ENCODE peak calls at places on chromosomes 3 and 15, in nine cellular contexts. One of them, this sample, is unnamed.
A peak's percentile ranks its signal among the peaks of the same experiment; 100 is the strongest.

GRCh38 chr3:194095464-194095863 is 40.5 kb upstream of the HES1 start:
- DNase-seq in hypothalamus: no peak
- DNase-seq in HT-29: peak; percentile 55
- DNase-seq in activated naive CD4-positive, alpha-beta T cell: no peak
- DNase-seq in AG08396: no peak
- DNase-seq in nucleus accumbens: no peak
- DNase-seq in GM12865: no peak
- DNase-seq in AG09309: no peak
- DNase-seq in cardiac muscle cell: no peak
- DNase-seq in this sample: no peak

GRCh38 chr15:26628879-26629529 is 143.9 kb downstream of the GABRB3 start:
- DNase-seq in activated naive CD4-positive, alpha-beta T cell: no peak
- DNase-seq in HT-29: no peak
- DNase-seq in hypothalamus: no peak
- DNase-seq in GM12865: no peak
- DNase-seq in cardiac muscle cell: peak; percentile 22
- DNase-seq in nucleus accumbens: peak; percentile 20
- DNase-seq in AG08396: peak; percentile 30
- DNase-seq in AG09309: no peak
- DNase-seq in this sample: peak; percentile 94

GRCh38 chr15:33729648-33730047 is 238.6 kb upstream of the CHRM5 start:
- DNase-seq in cardiac muscle cell: peak; percentile 9
- DNase-seq in AG09309: no peak
- DNase-seq in AG08396: no peak
- DNase-seq in nucleus accumbens: no peak
- DNase-seq in activated naive CD4-positive, alpha-beta T cell: no peak
- DNase-seq in GM12865: no peak
- DNase-seq in hypothalamus: no peak
- DNase-seq in HT-29: peak; percentile 35
- DNase-seq in this sample: peak; percentile 25

GRCh38 chr3:120615863-120616599 is 19.9 kb downstream of the NDUFB4 start:
- DNase-seq in activated naive CD4-positive, alpha-beta T cell: no peak
- DNase-seq in nucleus accumbens: no peak
- DNase-seq in cardiac muscle cell: peak; percentile 86
- DNase-seq in HT-29: no peak
- DNase-seq in AG08396: no peak
- DNase-seq in hypothalamus: peak; percentile 16
- DNase-seq in AG09309: no peak
- DNase-seq in GM12865: no peak
- DNase-seq in this sample: no peak

GRCh38 chr15:25508369-25509002 is 69.7 kb upstream of the UBE3A start:
- DNase-seq in AG08396: peak; percentile 51
- DNase-seq in hypothalamus: no peak
- DNase-seq in HT-29: peak; percentile 53
- DNase-seq in cardiac muscle cell: peak; percentile 56
- DNase-seq in activated naive CD4-positive, alpha-beta T cell: no peak
- DNase-seq in nucleus accumbens: no peak
- DNase-seq in AG09309: no peak
- DNase-seq in GM12865: peak; percentile 12
- DNase-seq in this sample: no peak

GRCh38 chr15:51752918-51753317 is 1.5 kb downstream of the TMOD2 start:
- DNase-seq in hypothalamus: no peak
- DNase-seq in AG09309: no peak
- DNase-seq in activated naive CD4-positive, alpha-beta T cell: no peak
- DNase-seq in GM12865: no peak
- DNase-seq in cardiac muscle cell: no peak
- DNase-seq in AG08396: no peak
- DNase-seq in nucleus accumbens: no peak
- DNase-seq in HT-29: no peak
- DNase-seq in this sample: no peak

GRCh38 chr15:66008920-66009572 is 139.8 kb downstream of the RAB11A start:
- DNase-seq in activated naive CD4-positive, alpha-beta T cell: no peak
- DNase-seq in cardiac muscle cell: peak; percentile 10
- DNase-seq in AG08396: no peak
- DNase-seq in AG09309: no peak
- DNase-seq in HT-29: peak; percentile 36
- DNase-seq in nucleus accumbens: no peak
- DNase-seq in GM12865: no peak
- DNase-seq in hypothalamus: no peak
- DNase-seq in this sample: no peak

GRCh38 chr3:149314807-149315578 is 18.4 kb downstream of the TM4SF18 start:
- DNase-seq in activated naive CD4-positive, alpha-beta T cell: no peak
- DNase-seq in AG09309: peak; percentile 71
- DNase-seq in GM12865: no peak
- DNase-seq in hypothalamus: no peak
- DNase-seq in HT-29: peak; percentile 47
- DNase-seq in cardiac muscle cell: peak; percentile 86
- DNase-seq in AG08396: peak; percentile 36
- DNase-seq in nucleus accumbens: no peak
- DNase-seq in this sample: no peak

GRCh38 chr3:177144922-177145321 is 52.4 kb downstream of the TBL1XR1 start:
- DNase-seq in AG09309: no peak
- DNase-seq in nucleus accumbens: no peak
- DNase-seq in GM12865: peak; percentile 79
- DNase-seq in HT-29: no peak
- DNase-seq in activated naive CD4-positive, alpha-beta T cell: no peak
- DNase-seq in hypothalamus: no peak
- DNase-seq in AG08396: no peak
- DNase-seq in cardiac muscle cell: no peak
- DNase-seq in this sample: peak; percentile 41

GRCh38 chr3:36227982-36228381 is 152.3 kb upstream of the STAC start:
- DNase-seq in AG09309: no peak
- DNase-seq in hypothalamus: no peak
- DNase-seq in cardiac muscle cell: no peak
- DNase-seq in HT-29: no peak
- DNase-seq in GM12865: no peak
- DNase-seq in nucleus accumbens: no peak
- DNase-seq in activated naive CD4-positive, alpha-beta T cell: no peak
- DNase-seq in AG08396: no peak
- DNase-seq in this sample: no peak

GRCh38 chr15:22778796-22779195 is 7.6 kb upstream of the NIPA1 start:
- DNase-seq in HT-29: no peak
- DNase-seq in GM12865: no peak
- DNase-seq in hypothalamus: no peak
- DNase-seq in AG08396: no peak
- DNase-seq in AG09309: no peak
- DNase-seq in cardiac muscle cell: peak; percentile 81
- DNase-seq in activated naive CD4-positive, alpha-beta T cell: no peak
- DNase-seq in nucleus accumbens: no peak
- DNase-seq in this sample: no peak

GRCh38 chr15:46441294-46442062 is 806.6 kb downstream of the SQOR start:
- DNase-seq in GM12865: no peak
- DNase-seq in activated naive CD4-positive, alpha-beta T cell: no peak
- DNase-seq in AG08396: no peak
- DNase-seq in HT-29: no peak
- DNase-seq in hypothalamus: no peak
- DNase-seq in cardiac muscle cell: no peak
- DNase-seq in nucleus accumbens: no peak
- DNase-seq in AG09309: no peak
- DNase-seq in this sample: no peak

GRCh38 chr3:157956850-157957249 is 149.4 kb downstream of the SHOX2 start:
- DNase-seq in cardiac muscle cell: no peak
- DNase-seq in AG08396: no peak
- DNase-seq in GM12865: no peak
- DNase-seq in AG09309: no peak
- DNase-seq in HT-29: no peak
- DNase-seq in nucleus accumbens: no peak
- DNase-seq in hypothalamus: no peak
- DNase-seq in activated naive CD4-positive, alpha-beta T cell: no peak
- DNase-seq in this sample: no peak

GRCh38 chr3:46672349-46672695 is 21.2 kb downstream of the ALS2CL start:
- DNase-seq in hypothalamus: no peak
- DNase-seq in activated naive CD4-positive, alpha-beta T cell: no peak
- DNase-seq in nucleus accumbens: no peak
- DNase-seq in GM12865: no peak
- DNase-seq in HT-29: no peak
- DNase-seq in AG08396: no peak
- DNase-seq in AG09309: no peak
- DNase-seq in cardiac muscle cell: no peak
- DNase-seq in this sample: no peak

GRCh38 chr3:134373278-134373941 is 837 bp downstream of the AMOTL2 start:
- DNase-seq in cardiac muscle cell: peak; percentile 95
- DNase-seq in HT-29: peak; percentile 82
- DNase-seq in nucleus accumbens: peak; percentile 74
- DNase-seq in hypothalamus: peak; percentile 75
- DNase-seq in AG08396: peak; percentile 87
- DNase-seq in AG09309: peak; percentile 57
- DNase-seq in activated naive CD4-positive, alpha-beta T cell: no peak
- DNase-seq in GM12865: no peak
- DNase-seq in this sample: peak; percentile 7

GRCh38 chr15:77527164-77527778 is 105.4 kb downstream of the LINGO1 start:
- DNase-seq in hypothalamus: no peak
- DNase-seq in AG08396: peak; percentile 80
- DNase-seq in activated naive CD4-positive, alpha-beta T cell: no peak
- DNase-seq in GM12865: no peak
- DNase-seq in AG09309: no peak
- DNase-seq in nucleus accumbens: no peak
- DNase-seq in HT-29: peak; percentile 40
- DNase-seq in cardiac muscle cell: peak; percentile 75
- DNase-seq in this sample: no peak

GRCh38 chr15:74783072-74783807 is 1.4 kb downstream of the CSK start:
- DNase-seq in HT-29: peak; percentile 55
- DNase-seq in AG09309: no peak
- DNase-seq in hypothalamus: no peak
- DNase-seq in AG08396: peak; percentile 52
- DNase-seq in activated naive CD4-positive, alpha-beta T cell: no peak
- DNase-seq in nucleus accumbens: no peak
- DNase-seq in cardiac muscle cell: peak; percentile 47
- DNase-seq in GM12865: peak; percentile 76
- DNase-seq in this sample: no peak

GRCh38 chr3:109944836-109945235 is 607.5 kb upstream of the DPPA4 start:
- DNase-seq in HT-29: no peak
- DNase-seq in cardiac muscle cell: no peak
- DNase-seq in AG09309: no peak
- DNase-seq in GM12865: no peak
- DNase-seq in activated naive CD4-positive, alpha-beta T cell: no peak
- DNase-seq in nucleus accumbens: no peak
- DNase-seq in hypothalamus: no peak
- DNase-seq in AG08396: no peak
- DNase-seq in this sample: no peak

GRCh38 chr3:42229942-42230688 is 35.9 kb downstream of the CCK start:
- DNase-seq in cardiac muscle cell: peak; percentile 69
- DNase-seq in AG08396: peak; percentile 69
- DNase-seq in GM12865: peak; percentile 30
- DNase-seq in AG09309: peak; percentile 21
- DNase-seq in HT-29: peak; percentile 67
- DNase-seq in nucleus accumbens: peak; percentile 16
- DNase-seq in activated naive CD4-positive, alpha-beta T cell: no peak
- DNase-seq in hypothalamus: peak; percentile 24
- DNase-seq in this sample: no peak

GRCh38 chr15:65362491-65362890 is 15.3 kb downstream of the IGDCC3 start:
- DNase-seq in AG08396: no peak
- DNase-seq in GM12865: no peak
- DNase-seq in hypothalamus: no peak
- DNase-seq in AG09309: no peak
- DNase-seq in cardiac muscle cell: no peak
- DNase-seq in nucleus accumbens: no peak
- DNase-seq in HT-29: no peak
- DNase-seq in activated naive CD4-positive, alpha-beta T cell: no peak
- DNase-seq in this sample: no peak

GRCh38 chr15:69608661-69609060 is 156.0 kb downstream of the RPLP1 start:
- DNase-seq in HT-29: no peak
- DNase-seq in AG08396: no peak
- DNase-seq in nucleus accumbens: no peak
- DNase-seq in hypothalamus: no peak
- DNase-seq in cardiac muscle cell: no peak
- DNase-seq in activated naive CD4-positive, alpha-beta T cell: no peak
- DNase-seq in GM12865: no peak
- DNase-seq in AG09309: no peak
- DNase-seq in this sample: no peak

GRCh38 chr15:38176155-38176554 is 76.5 kb upstream of the SPRED1 start:
- DNase-seq in GM12865: peak; percentile 79
- DNase-seq in HT-29: peak; percentile 29
- DNase-seq in AG08396: peak; percentile 51
- DNase-seq in activated naive CD4-positive, alpha-beta T cell: no peak
- DNase-seq in AG09309: peak; percentile 33
- DNase-seq in hypothalamus: no peak
- DNase-seq in nucleus accumbens: no peak
- DNase-seq in cardiac muscle cell: peak; percentile 74
- DNase-seq in this sample: no peak

GRCh38 chr3:183324083-183324482 is 71.0 kb downstream of the B3GNT5 start:
- DNase-seq in activated naive CD4-positive, alpha-beta T cell: no peak
- DNase-seq in AG09309: no peak
- DNase-seq in nucleus accumbens: no peak
- DNase-seq in HT-29: no peak
- DNase-seq in cardiac muscle cell: peak; percentile 38
- DNase-seq in hypothalamus: no peak
- DNase-seq in AG08396: no peak
- DNase-seq in GM12865: no peak
- DNase-seq in this sample: no peak

GRCh38 chr15:89356634-89357298 is 22.1 kb upstream of the POLG start:
- DNase-seq in hypothalamus: peak; percentile 54
- DNase-seq in GM12865: no peak
- DNase-seq in AG09309: no peak
- DNase-seq in activated naive CD4-positive, alpha-beta T cell: no peak
- DNase-seq in nucleus accumbens: no peak
- DNase-seq in cardiac muscle cell: no peak
- DNase-seq in AG08396: no peak
- DNase-seq in HT-29: peak; percentile 63
- DNase-seq in this sample: no peak